ENCODE peak calls at places on chromosomes 16 and 17, in six cellular contexts. W is left ventricle myocardium inferior; Y is cardiac muscle cell; P is HCT116; Z is lower lobe of right lung; K is CD4-positive, alpha-beta T cell. A is an unnamed sample.

GRCh38 chr16:17476414-17477259 is 5.9 kb upstream of the XYLT1 start:
- DNase-seq in W (no peak), Y (peak; percentile 61), P (peak; percentile 47), Z (no peak), K (peak; percentile 36), A (peak; percentile 37)

GRCh38 chr17:9436629-9437028 is 139.0 kb downstream of the STX8 start:
- DNase-seq in W (no peak), Y (no peak), P (no peak), Z (no peak), K (no peak), A (no peak)

GRCh38 chr17:66386789-66387351 is 84.5 kb downstream of the PRKCA start:
- DNase-seq in W (no peak), Y (peak; percentile 88), P (no peak), Z (no peak), K (no peak), A (peak; percentile 24)

GRCh38 chr16:56793504-56793903 is 63.6 kb downstream of the NUP93 start:
- DNase-seq in W (no peak), Y (peak; percentile 70), P (no peak), Z (no peak), K (no peak), A (no peak)

GRCh38 chr16:85431431-85432124 is 181.5 kb upstream of the GSE1 start:
- DNase-seq in W (no peak), Y (no peak), P (no peak), Z (peak; percentile 40), K (no peak), A (no peak)

GRCh38 chr17:4940625-4941021 is 555 bp downstream of the RNF167 start:
- DNase-seq in W (no peak), Y (no peak), P (no peak), Z (no peak), K (peak; percentile 28), A (no peak)

GRCh38 chr17:65627892-65628622 is 66.6 kb upstream of the AXIN2 start:
- DNase-seq in W (no peak), Y (peak; percentile 24), P (no peak), Z (no peak), K (no peak), A (peak; percentile 19)

GRCh38 chr17:28912938-28913333 is 10.1 kb upstream of the DHRS13 start:
- DNase-seq in W (no peak), Y (no peak), P (no peak), Z (no peak), K (no peak), A (no peak)

GRCh38 chr17:35872581-35872980 is 3.9 kb upstream of the HEATR9 start:
- DNase-seq in W (no peak), Y (no peak), P (no peak), Z (no peak), K (no peak), A (no peak)

GRCh38 chr17:30074254-30074653 is 42.4 kb upstream of the NSRP1 start:
- DNase-seq in W (no peak), Y (no peak), P (no peak), Z (no peak), K (no peak), A (no peak)

GRCh38 chr16:89557230-89557935 is 3.1 kb upstream of the RPL13 start:
- DNase-seq in W (peak; percentile 82), Y (peak; percentile 81), P (peak; percentile 77), Z (peak; percentile 88), K (peak; percentile 87), A (no peak)

GRCh38 chr16:74661064-74661463 is 5.6 kb downstream of the RFWD3 start:
- DNase-seq in W (no peak), Y (no peak), P (no peak), Z (no peak), K (no peak), A (no peak)

GRCh38 chr16:15642557-15643452 is at the start of gene MARF1:
- DNase-seq in W (peak; percentile 100), Y (peak; percentile 98), P (peak; percentile 87), Z (peak; percentile 99), K (peak; percentile 100), A (peak; percentile 88)

GRCh38 chr16:11526921-11527320 is 59.8 kb downstream of the LITAF start:
- DNase-seq in W (no peak), Y (no peak), P (no peak), Z (no peak), K (no peak), A (no peak)

GRCh38 chr16:9647981-9648701 is 534.1 kb downstream of the GRIN2A start:
- DNase-seq in W (no peak), Y (peak; percentile 2), P (no peak), Z (no peak), K (no peak), A (peak; percentile 1)

GRCh38 chr16:78323315-78323714 is 223.9 kb downstream of the WWOX start:
- DNase-seq in W (no peak), Y (no peak), P (no peak), Z (no peak), K (no peak), A (no peak)

GRCh38 chr17:45144199-45145034 is 3.9 kb upstream of the HEXIM1 start:
- DNase-seq in W (peak; percentile 66), Y (peak; percentile 75), P (no peak), Z (peak; percentile 66), K (no peak), A (no peak)

GRCh38 chr17:75182319-75182568 is 515 bp downstream of the SUMO2 start:
- DNase-seq in W (no peak), Y (no peak), P (no peak), Z (no peak), K (no peak), A (no peak)
- H3K27ac ChIP-seq in W (peak overlapping the region; percentile 100), Y (peak overlapping the region; percentile 99), P (peak overlapping the region; percentile 100), Z (peak overlapping the region; percentile 98), K (peak overlapping the region; percentile 74), A (peak overlapping the region; percentile 100)

DNA sequence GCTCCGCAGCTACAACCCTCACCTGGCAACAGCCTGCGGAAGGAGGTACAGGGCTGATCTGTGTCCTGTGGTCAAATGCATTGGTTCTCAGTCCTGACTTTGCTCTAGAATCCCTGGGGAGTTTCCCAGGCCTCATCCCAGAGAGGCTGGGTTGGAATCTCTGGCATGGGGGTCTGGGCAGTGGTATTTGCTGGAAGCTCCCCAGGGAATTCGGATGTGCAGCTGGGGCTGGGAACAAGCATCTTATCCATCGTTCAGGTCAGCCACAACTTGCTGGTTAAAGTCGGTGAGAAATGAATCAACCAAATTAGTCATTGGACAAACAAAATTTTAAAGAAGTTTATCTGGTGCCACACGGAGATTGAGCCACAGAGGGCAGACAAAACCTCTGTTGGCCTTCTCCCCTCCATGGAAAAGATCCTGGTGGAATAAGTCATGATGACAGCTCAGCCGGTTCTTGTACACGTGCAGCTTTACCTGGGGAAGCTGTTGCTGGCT is 231.2 kb downstream of the FOXL1 start:
- DNase-seq in W (no peak), Y (peak; percentile 27), P (no peak), Z (no peak), K (no peak), A (peak; percentile 60)
- H3K27ac ChIP-seq in W (no peak overlapping the region), Y (no peak overlapping the region), P (no peak overlapping the region), Z (no peak overlapping the region), K (no peak overlapping the region), A (no peak overlapping the region)

GRCh38 chr16:3579776-3580175 is 2.6 kb upstream of the NLRC3 start:
- DNase-seq in W (no peak), Y (no peak), P (no peak), Z (no peak), K (no peak), A (no peak)

GRCh38 chr16:3578610-3579551 is 1.7 kb upstream of the NLRC3 start:
- DNase-seq in W (no peak), Y (no peak), P (no peak), Z (no peak), K (peak; percentile 31), A (no peak)

GRCh38 chr16:3577302-3577752 is at the start of gene NLRC3:
- DNase-seq in W (no peak), Y (no peak), P (no peak), Z (no peak), K (peak; percentile 53), A (no peak)

GRCh38 chr16:3576211-3576610 is 992 bp downstream of the NLRC3 start:
- DNase-seq in W (no peak), Y (no peak), P (no peak), Z (no peak), K (no peak), A (no peak)

DNA sequence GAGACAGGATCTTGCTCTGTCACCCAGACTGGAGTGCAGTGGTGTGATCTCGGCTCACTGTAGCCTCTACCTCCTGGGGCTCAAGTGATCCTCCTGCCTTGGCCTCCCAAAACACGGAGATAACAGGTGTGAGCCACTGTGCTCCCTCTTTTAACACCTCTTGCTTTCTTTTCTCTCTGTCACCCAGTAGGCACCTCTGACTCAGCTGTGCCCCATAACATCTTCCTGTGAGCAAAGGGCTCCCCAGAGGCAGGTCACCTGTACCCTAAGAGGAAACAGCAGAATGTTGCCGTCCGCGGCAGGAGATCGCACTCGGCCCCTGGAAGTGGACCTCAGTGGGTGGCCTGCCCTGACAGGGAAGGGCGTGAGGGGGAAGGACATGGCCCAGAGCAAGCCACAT is 918 bp upstream of the NLRC3 start:
- DNase-seq in W (no peak), Y (no peak), P (no peak), Z (no peak), K (peak; percentile 38), A (no peak)
- H3K27ac ChIP-seq in W (no peak overlapping the region), Y (no peak overlapping the region), P (no peak overlapping the region), Z (peak overlapping the region; percentile 71), K (peak overlapping the region; percentile 87), A (no peak overlapping the region)

DNA sequence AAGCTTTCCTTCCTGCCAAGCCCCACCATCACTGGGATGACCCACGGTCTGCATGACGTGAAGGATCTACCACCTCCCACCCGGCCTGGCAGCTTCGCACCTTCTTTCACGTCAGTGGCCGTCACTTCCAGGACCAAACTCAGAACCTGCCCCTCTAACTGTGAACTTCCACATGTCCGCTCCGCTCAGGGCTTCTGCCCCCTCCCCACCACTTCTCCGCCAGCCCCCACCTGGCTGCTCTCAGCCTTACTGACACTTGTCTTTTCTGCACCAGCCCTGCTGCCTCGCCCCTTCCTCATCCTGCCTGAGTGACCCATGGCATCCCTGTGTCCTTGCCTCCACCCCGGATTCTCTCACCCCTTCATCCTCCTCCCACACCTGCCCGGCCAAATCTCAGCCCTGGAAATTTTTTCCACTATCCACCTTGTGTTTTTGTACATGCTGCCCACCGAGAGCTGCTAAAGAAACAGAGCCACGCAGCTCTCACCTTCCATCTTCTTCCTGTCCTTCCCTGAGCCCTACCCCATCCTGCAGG is 14.2 kb downstream of the PIMREG start:
- DNase-seq in W (no peak), Y (no peak), P (no peak), Z (peak; percentile 27), K (no peak), A (no peak)
- H3K27ac ChIP-seq in W (no peak overlapping the region), Y (no peak overlapping the region), P (no peak overlapping the region), Z (no peak overlapping the region), K (no peak overlapping the region), A (no peak overlapping the region)

DNA sequence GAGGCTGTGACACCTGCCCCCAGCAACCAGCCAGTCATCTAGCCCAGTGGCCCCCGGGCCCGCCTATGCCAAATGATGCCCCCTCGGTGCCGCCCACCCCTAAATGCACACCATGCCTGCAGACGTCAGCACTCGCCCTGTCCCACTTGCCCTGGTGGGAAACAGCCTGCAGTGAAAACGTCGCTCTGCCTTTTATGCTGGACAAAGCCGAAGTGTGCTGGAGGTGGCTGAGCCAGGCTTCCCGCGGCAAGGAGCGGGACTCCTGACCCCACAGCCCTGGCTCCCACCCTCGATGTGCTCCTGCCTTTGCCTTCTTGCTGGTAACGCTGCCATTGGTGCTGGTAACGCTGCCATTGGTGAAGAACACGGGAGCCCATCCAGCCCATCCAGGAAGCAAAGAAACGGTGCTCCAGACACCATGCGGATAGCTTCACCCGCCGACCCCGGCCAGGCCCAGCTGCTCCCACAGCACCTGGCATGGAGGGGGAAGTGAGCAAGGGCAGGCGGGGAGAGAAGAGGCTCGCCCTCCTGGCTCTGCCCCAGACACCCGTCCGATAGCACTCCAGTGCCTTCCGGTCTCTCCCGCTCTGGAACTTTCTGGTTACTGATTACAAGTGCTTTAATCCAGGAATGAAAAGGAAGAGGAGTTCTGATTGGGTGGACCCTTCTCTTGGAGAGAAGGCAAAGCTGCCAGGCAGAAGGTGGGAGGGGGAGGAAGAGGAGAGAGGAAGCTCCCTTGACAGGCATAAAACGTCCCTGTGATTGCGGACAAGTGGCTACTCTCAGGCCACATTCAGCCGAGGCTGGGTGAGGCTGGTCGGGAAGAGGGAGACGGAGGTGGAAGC is 4.0 kb upstream of the BAIAP2 start:
- DNase-seq in W (no peak), Y (peak; percentile 47), P (no peak), Z (peak; percentile 82), K (no peak), A (no peak)
- H3K27ac ChIP-seq in W (peak overlapping the region; percentile 74), Y (no peak overlapping the region), P (no peak overlapping the region), Z (peak overlapping the region; percentile 79), K (no peak overlapping the region), A (no peak overlapping the region)

A was measured in foreskin keratinocyte.